ENCODE peak calls at places on chromosomes 16 and 17, in ten cellular contexts. M is suprapubic skin, P is ovary, C is Peyer's patch, W is kidney epithelial cell, D is HCT116, O is pancreas, K is osteoblast, U is left ventricle myocardium inferior, V is Panc1. E is an unnamed sample. For H3K36me3 and H3K27me3, the result is how much of the 10 kb centered on the place peaks cover.

GRCh38 chr17:3963214-3964201 is 729 bp downstream of the ATP2A3 start:
- DNase-seq in M (no peak), P (no peak), C (peak), W (no peak), D (no peak), O (peak), K (peak), U (no peak), V (no peak), E (peak)

GRCh38 chr17:56597495-56597990 is 4.0 kb downstream of the NOG start:
- DNase-seq in M (no peak), P (no peak), C (no peak), W (no peak), D (no peak), O (peak), K (no peak), U (no peak), V (no peak), E (peak)

GRCh38 chr17:40317345-40317873 is 8.4 kb downstream of the RARA start:
- DNase-seq in M (peak), P (no peak), C (peak), W (no peak), D (peak), O (peak), K (peak), U (peak), V (no peak), E (peak)

GRCh38 chr17:69581061-69581955 is 166.8 kb downstream of the MAP2K6 start:
- DNase-seq in M (no peak), P (no peak), C (peak), W (no peak), D (no peak), O (no peak), K (no peak), U (no peak), V (no peak), E (no peak)

GRCh38 chr17:77628035-77628434 is 330.5 kb upstream of the TNRC6C start:
- DNase-seq in M (no peak), P (no peak), C (no peak), W (no peak), D (no peak), O (no peak), K (no peak), U (no peak), V (no peak), E (no peak)

GRCh38 chr16:66365588-66365987 is 903 bp upstream of the CDH5 start:
- DNase-seq in M (no peak), P (peak), C (no peak), W (no peak), D (no peak), O (no peak), K (peak), U (peak), V (no peak), E (no peak)

GRCh38 chr16:66198641-66199040 is 167.8 kb upstream of the CDH5 start:
- DNase-seq in M (no peak), P (no peak), C (no peak), W (no peak), D (no peak), O (no peak), K (no peak), U (no peak), V (no peak), E (no peak)

GRCh38 chr16:31810863-31811262 is 62.7 kb upstream of the ZNF267 start:
- DNase-seq in M (no peak), P (no peak), C (no peak), W (no peak), D (no peak), O (no peak), K (no peak), U (no peak), V (no peak), E (no peak)

GRCh38 chr17:41004397-41004796 is 4.5 kb downstream of the KRTAP3-1 start:
- DNase-seq in M (no peak), P (no peak), C (no peak), W (no peak), D (no peak), O (no peak), K (no peak), U (no peak), V (no peak), E (no peak)

GRCh38 chr17:80034977-80035686 is 540 bp downstream of the TBC1D16 start:
- DNase-seq in M (no peak), P (peak), C (peak), W (no peak), D (no peak), O (peak), K (peak), U (no peak), V (no peak), E (peak)

GRCh38 chr17:5825717-5826330 is 241.5 kb upstream of the NLRP1 start:
- DNase-seq in M (no peak), P (no peak), C (no peak), W (no peak), D (no peak), O (no peak), K (peak), U (no peak), V (peak), E (no peak)

GRCh38 chr16:15572329-15573001 is 70.5 kb downstream of the MARF1 start:
- DNase-seq in M (no peak), P (no peak), C (no peak), W (no peak), D (no peak), O (no peak), K (peak), U (no peak), V (no peak), E (no peak)

GRCh38 chr16:68234188-68235104 is 1.5 kb downstream of the ESRP2 start:
- DNase-seq in M (no peak), P (peak), C (no peak), W (no peak), D (peak), O (peak), K (peak), U (no peak), V (no peak), E (peak)

GRCh38 chr17:83148317-83149044 is 69.1 kb downstream of the METRNL start:
- DNase-seq in M (peak), P (no peak), C (no peak), W (no peak), D (no peak), O (no peak), K (no peak), U (no peak), V (no peak), E (no peak)

GRCh38 chr17:28497931-28498330 is 8.2 kb upstream of the FOXN1 start:
- DNase-seq in M (no peak), P (no peak), C (no peak), W (no peak), D (no peak), O (peak), K (peak), U (no peak), V (no peak), E (peak)

GRCh38 chr16:58051821-58052603 is 26.5 kb downstream of the MMP15 start:
- DNase-seq in M (no peak), P (no peak), C (no peak), W (no peak), D (no peak), O (no peak), K (peak), U (no peak), V (no peak), E (peak)

GRCh38 chr17:82871776-82872561 is 32.1 kb upstream of the ZNF750 start:
- DNase-seq in M (no peak), P (no peak), C (no peak), W (no peak), D (no peak), O (peak), K (no peak), U (no peak), V (no peak), E (no peak)

GRCh38 chr17:49830605-49831004 is 17.3 kb downstream of the TAC4 start:
- DNase-seq in M (no peak), P (no peak), C (no peak), W (no peak), D (no peak), O (no peak), K (no peak), U (no peak), V (no peak), E (no peak)

GRCh38 chr17:40958086-40958953 is 8.4 kb downstream of the KRT39 start:
- DNase-seq in M (no peak), P (no peak), C (no peak), W (no peak), D (no peak), O (no peak), K (no peak), U (no peak), V (no peak), E (no peak)

GRCh38 chr16:27361987-27362386 is 40.0 kb upstream of the IL21R start:
- DNase-seq in M (no peak), P (no peak), C (no peak), W (no peak), D (no peak), O (no peak), K (no peak), U (no peak), V (no peak), E (no peak)

GRCh38 chr16:69273009-69273408 is 38.1 kb upstream of the VPS4A start:
- DNase-seq in M (no peak), P (no peak), C (no peak), W (no peak), D (no peak), O (no peak), K (no peak), U (no peak), V (no peak), E (no peak)

GRCh38 chr17:77610980-77611641 is 347.4 kb upstream of the TNRC6C start:
- DNase-seq in M (no peak), P (no peak), C (no peak), W (no peak), D (no peak), O (no peak), K (no peak), U (no peak), V (no peak), E (no peak)

GRCh38 chr16:69479806-69480205 is 55.4 kb downstream of the CYB5B start:
- DNase-seq in M (no peak), P (no peak), C (no peak), W (no peak), D (no peak), O (no peak), K (no peak), U (no peak), V (no peak), E (no peak)

GRCh38 chr16:10601444-10602401 is 21.3 kb upstream of the EMP2 start:
- DNase-seq in M (no peak), P (no peak), C (no peak), W (no peak), D (no peak), O (no peak), K (no peak), U (peak), V (no peak), E (no peak)

GRCh38 chr17:79943354-79944241 is 92.1 kb downstream of the TBC1D16 start:
- DNase-seq in M (no peak), P (peak), C (no peak), W (no peak), D (no peak), O (peak), K (peak), U (peak), V (no peak), E (peak)

GRCh38 chr17:32319548-32319905 is 22.4 kb downstream of the C17orf75 start:
- DNase-seq in M (peak), P (peak), C (peak), W (no peak), D (peak), O (peak), K (peak), U (peak), V (peak), E (peak)

GRCh38 chr17:5667871-5668270 is 83.6 kb upstream of the NLRP1 start:
- DNase-seq in M (no peak), P (no peak), C (no peak), W (no peak), D (peak), O (no peak), K (no peak), U (no peak), V (no peak), E (peak)

GRCh38 chr16:24700549-24701392 is 28.7 kb upstream of the TNRC6A start:
- DNase-seq in M (peak), P (peak), C (peak), W (peak), D (peak), O (no peak), K (peak), U (peak), V (peak), E (peak)
- H3K4me3 ChIP-seq in M (no peak), P (no peak), C (no peak), W (no peak), D (peak), O (no peak), K (no peak), U (no peak), V (peak), E (no peak)

GRCh38 chr16:70573451-70574121 is 50.0 kb downstream of the SF3B3 start:
- DNase-seq in M (no peak), P (peak), C (no peak), W (peak), D (no peak), O (no peak), K (peak), U (peak), V (no peak), E (no peak)

GRCh38 chr16:70571623-70572022 is 48.0 kb downstream of the SF3B3 start:
- DNase-seq in M (no peak), P (no peak), C (no peak), W (no peak), D (no peak), O (no peak), K (no peak), U (no peak), V (no peak), E (no peak)

GRCh38 chr16:70570967-70571570 is 47.5 kb downstream of the SF3B3 start:
- DNase-seq in M (no peak), P (no peak), C (no peak), W (no peak), D (no peak), O (no peak), K (no peak), U (no peak), V (no peak), E (no peak)

GRCh38 chr16:70572050-70572925 is 48.7 kb downstream of the SF3B3 start:
- DNase-seq in M (no peak), P (no peak), C (no peak), W (no peak), D (no peak), O (no peak), K (peak), U (no peak), V (no peak), E (no peak)

DNA sequence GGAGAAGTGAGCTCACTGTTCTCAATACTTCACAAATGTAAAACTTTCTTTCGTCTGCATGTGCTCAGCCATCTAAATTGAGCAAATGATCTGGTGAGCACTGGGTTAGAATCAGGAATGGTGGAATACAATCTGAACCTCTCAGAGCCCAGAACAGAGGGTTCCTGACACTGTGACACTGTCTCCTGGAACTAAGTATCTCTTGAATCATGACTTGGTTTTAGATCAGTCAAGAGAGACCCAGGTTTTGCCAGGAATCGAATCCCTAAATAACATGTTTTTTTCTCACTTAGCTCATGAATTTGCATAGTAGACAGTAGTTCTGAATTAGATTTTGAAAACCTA is 49.3 kb downstream of the SF3B3 start:
- DNase-seq in M (no peak), P (no peak), C (no peak), W (no peak), D (no peak), O (no peak), K (no peak), U (no peak), V (no peak), E (no peak)
- H3K36me3 ChIP-seq in M (half or more), P (under half), C (under half), W (under half), D (half or more), O (under half), K (half or more), U (half or more), V (under half), E (half or more)

GRCh38 chr16:14092579-14092978 is 21.5 kb downstream of the MRTFB start:
- DNase-seq in M (no peak), P (no peak), C (no peak), W (no peak), D (no peak), O (no peak), K (no peak), U (no peak), V (no peak), E (no peak)
- H3K27me3 ChIP-seq in M (under half), P (under half), C (under half), W (under half), D (under half), O (under half), K (under half), U (under half), V (under half), E (under half)

GRCh38 chr16:84228321-84228838 is 11.4 kb downstream of the KCNG4 start:
- DNase-seq in M (peak), P (peak), C (no peak), W (peak), D (peak), O (peak), K (peak), U (peak), V (peak), E (peak)
- H3K4me3 ChIP-seq in M (no peak), P (peak), C (no peak), W (no peak), D (peak), O (no peak), K (peak), U (peak), V (peak), E (no peak)